ENCODE peak calls at places on chromosomes 13 and 19, in eight cellular contexts. B, T, Y, H, W, G, A and X are unnamed samples.

GRCh38 chr13:21242236-21242635 is 65.8 kb downstream of the MRPL57 start:
- DNase-seq in A (peak), W (no peak), G (no peak), B (no peak), T (no peak), H (no peak), Y (no peak), X (no peak)

GRCh38 chr13:30752201-30752797 is 17.0 kb downstream of the ALOX5AP start:
- DNase-seq in G (no peak), H (no peak), W (no peak), A (no peak), T (no peak), Y (no peak), B (no peak), X (peak)

GRCh38 chr19:597406-598315 is 8.0 kb downstream of the HCN2 start:
- DNase-seq in T (no peak), B (no peak), G (no peak), W (no peak), Y (no peak), A (no peak), H (no peak), X (no peak)

GRCh38 chr13:99895428-99895998 is 76.1 kb downstream of the ZIC5 start:
- DNase-seq in Y (no peak), B (no peak), W (peak), G (no peak), A (no peak), H (no peak), T (no peak), X (no peak)

GRCh38 chr19:2042485-2043268 is 8.4 kb downstream of the MKNK2 start:
- DNase-seq in A (no peak), Y (no peak), W (no peak), H (no peak), B (peak), G (no peak), T (no peak), X (no peak)

GRCh38 chr13:75326173-75327131 is 155.5 kb downstream of the TBC1D4 start:
- DNase-seq in W (peak), H (peak), T (no peak), G (no peak), Y (peak), A (no peak), B (no peak), X (no peak)

GRCh38 chr13:93225610-93226009 is 997 bp upstream of the GPC6 start:
- DNase-seq in H (no peak), W (no peak), Y (no peak), B (no peak), A (no peak), G (no peak), T (no peak), X (no peak)

GRCh38 chr19:13526552-13526951 is 20.3 kb upstream of the CACNA1A start:
- DNase-seq in W (no peak), G (no peak), T (no peak), B (no peak), Y (peak), A (peak), H (no peak), X (no peak)

GRCh38 chr19:13073263-13073662 is 29.4 kb downstream of the LYL1 start:
- DNase-seq in A (no peak), W (no peak), B (no peak), G (no peak), H (no peak), T (no peak), Y (no peak), X (no peak)

GRCh38 chr19:3606174-3606689 is 443 bp downstream of the TBXA2R start:
- DNase-seq in G (no peak), W (peak), T (no peak), A (no peak), Y (peak), B (peak), H (no peak), X (no peak)